ENCODE peak calls at places on chromosomes 16 and 17, in four cellular contexts. One of them, this sample, is unnamed.
A peak's percentile ranks its signal among the peaks of the same experiment; 100 is the strongest.

GRCh38 chr17:10127819-10128375 is 70.5 kb downstream of the GAS7 start:
- DNase-seq in GM23248: peak; percentile 98
- DNase-seq in CD4-positive, CD25-positive, alpha-beta regulatory T cell: no peak
- DNase-seq in tibial artery: peak; percentile 89
- DNase-seq in this sample: peak; percentile 30

GRCh38 chr17:75777243-75777922 is 7.2 kb upstream of the UNK start:
- DNase-seq in GM23248: peak; percentile 41
- DNase-seq in CD4-positive, CD25-positive, alpha-beta regulatory T cell: no peak
- DNase-seq in tibial artery: no peak
- DNase-seq in this sample: no peak

GRCh38 chr17:57576744-57577143 is 168.4 kb downstream of the CCDC182 start:
- DNase-seq in GM23248: no peak
- DNase-seq in CD4-positive, CD25-positive, alpha-beta regulatory T cell: no peak
- DNase-seq in tibial artery: no peak
- DNase-seq in this sample: no peak

GRCh38 chr16:49671325-49671724 is 184.6 kb downstream of the ZNF423 start:
- DNase-seq in GM23248: no peak
- DNase-seq in CD4-positive, CD25-positive, alpha-beta regulatory T cell: no peak
- DNase-seq in tibial artery: no peak
- DNase-seq in this sample: no peak

GRCh38 chr16:51154271-51155171 is 3.5 kb upstream of the SALL1 start:
- DNase-seq in GM23248: no peak
- DNase-seq in CD4-positive, CD25-positive, alpha-beta regulatory T cell: no peak
- DNase-seq in tibial artery: no peak
- DNase-seq in this sample: no peak

GRCh38 chr17:6610011-6610410 is 30.5 kb downstream of the KIAA0753 start:
- DNase-seq in GM23248: no peak
- DNase-seq in CD4-positive, CD25-positive, alpha-beta regulatory T cell: no peak
- DNase-seq in tibial artery: no peak
- DNase-seq in this sample: no peak

GRCh38 chr16:20023190-20023589 is 50.5 kb downstream of the GPR139 start:
- DNase-seq in GM23248: peak; percentile 18
- DNase-seq in CD4-positive, CD25-positive, alpha-beta regulatory T cell: no peak
- DNase-seq in tibial artery: no peak
- DNase-seq in this sample: peak; percentile 55

GRCh38 chr17:50192873-50193274 is 8.6 kb downstream of the COL1A1 start:
- DNase-seq in GM23248: peak; percentile 55
- DNase-seq in CD4-positive, CD25-positive, alpha-beta regulatory T cell: no peak
- DNase-seq in tibial artery: no peak
- DNase-seq in this sample: no peak

GRCh38 chr17:64331946-64332493 is 58.6 kb downstream of the PECAM1 start:
- DNase-seq in GM23248: peak; percentile 43
- DNase-seq in CD4-positive, CD25-positive, alpha-beta regulatory T cell: no peak
- DNase-seq in tibial artery: peak; percentile 82
- DNase-seq in this sample: no peak

GRCh38 chr16:55323637-55324490 is at the start of gene IRX6:
- DNase-seq in GM23248: peak; percentile 53
- DNase-seq in CD4-positive, CD25-positive, alpha-beta regulatory T cell: no peak
- DNase-seq in tibial artery: peak; percentile 60
- DNase-seq in this sample: peak; percentile 47

GRCh38 chr17:78278139-78278741 is 46.8 kb downstream of the TMEM235 start:
- DNase-seq in GM23248: no peak
- DNase-seq in CD4-positive, CD25-positive, alpha-beta regulatory T cell: no peak
- DNase-seq in tibial artery: no peak
- DNase-seq in this sample: no peak

GRCh38 chr16:70578035-70578434 is 54.4 kb downstream of the SF3B3 start:
- DNase-seq in GM23248: peak; percentile 24
- DNase-seq in CD4-positive, CD25-positive, alpha-beta regulatory T cell: no peak
- DNase-seq in tibial artery: no peak
- DNase-seq in this sample: peak; percentile 46

GRCh38 chr17:63189082-63189481 is 223.0 kb downstream of the TANC2 start:
- DNase-seq in GM23248: peak; percentile 86
- DNase-seq in CD4-positive, CD25-positive, alpha-beta regulatory T cell: no peak
- DNase-seq in tibial artery: no peak
- DNase-seq in this sample: no peak

GRCh38 chr17:32303861-32304288 is 38.1 kb downstream of the C17orf75 start:
- DNase-seq in GM23248: no peak
- DNase-seq in CD4-positive, CD25-positive, alpha-beta regulatory T cell: no peak
- DNase-seq in tibial artery: no peak
- DNase-seq in this sample: no peak

GRCh38 chr16:12829096-12829888 is 25.6 kb upstream of the CPPED1 start:
- DNase-seq in GM23248: no peak
- DNase-seq in CD4-positive, CD25-positive, alpha-beta regulatory T cell: no peak
- DNase-seq in tibial artery: no peak
- DNase-seq in this sample: no peak

GRCh38 chr17:39096435-39097158 is 54.8 kb downstream of the PLXDC1 start:
- DNase-seq in GM23248: no peak
- DNase-seq in CD4-positive, CD25-positive, alpha-beta regulatory T cell: peak; percentile 6
- DNase-seq in tibial artery: no peak
- DNase-seq in this sample: no peak

GRCh38 chr16:50553182-50553710 is 5.0 kb downstream of the NKD1 start:
- DNase-seq in GM23248: no peak
- DNase-seq in CD4-positive, CD25-positive, alpha-beta regulatory T cell: no peak
- DNase-seq in tibial artery: no peak
- DNase-seq in this sample: no peak

GRCh38 chr17:7014995-7015586 is 2.7 kb downstream of the RNASEK start:
- DNase-seq in GM23248: peak; percentile 81
- DNase-seq in CD4-positive, CD25-positive, alpha-beta regulatory T cell: peak; percentile 78
- DNase-seq in tibial artery: peak; percentile 75
- DNase-seq in this sample: no peak

GRCh38 chr17:49402706-49403105 is 12.0 kb downstream of the PHB1 start:
- DNase-seq in GM23248: no peak
- DNase-seq in CD4-positive, CD25-positive, alpha-beta regulatory T cell: no peak
- DNase-seq in tibial artery: no peak
- DNase-seq in this sample: peak; percentile 24

GRCh38 chr17:72995008-72995656 is 97.4 kb downstream of the SLC39A11 start:
- DNase-seq in GM23248: no peak
- DNase-seq in CD4-positive, CD25-positive, alpha-beta regulatory T cell: no peak
- DNase-seq in tibial artery: no peak
- DNase-seq in this sample: no peak

GRCh38 chr17:1727258-1727789 is 2.8 kb downstream of the WDR81 start:
- DNase-seq in GM23248: no peak
- DNase-seq in CD4-positive, CD25-positive, alpha-beta regulatory T cell: no peak
- DNase-seq in tibial artery: no peak
- DNase-seq in this sample: no peak

GRCh38 chr16:3022697-3023414 is 886 bp downstream of the HCFC1R1 start:
- DNase-seq in GM23248: peak; percentile 84
- DNase-seq in CD4-positive, CD25-positive, alpha-beta regulatory T cell: no peak
- DNase-seq in tibial artery: peak; percentile 92
- DNase-seq in this sample: peak; percentile 83

GRCh38 chr17:71585540-71585939 is 535.3 kb upstream of the SOX9 start:
- DNase-seq in GM23248: no peak
- DNase-seq in CD4-positive, CD25-positive, alpha-beta regulatory T cell: no peak
- DNase-seq in tibial artery: no peak
- DNase-seq in this sample: no peak

GRCh38 chr17:65370669-65371126 is 190.8 kb downstream of the AXIN2 start:
- DNase-seq in GM23248: no peak
- DNase-seq in CD4-positive, CD25-positive, alpha-beta regulatory T cell: no peak
- DNase-seq in tibial artery: no peak
- DNase-seq in this sample: peak; percentile 23

GRCh38 chr17:57091186-57091618 is 6.2 kb downstream of the AKAP1 start:
- DNase-seq in GM23248: no peak
- DNase-seq in CD4-positive, CD25-positive, alpha-beta regulatory T cell: no peak
- DNase-seq in tibial artery: peak; percentile 94
- DNase-seq in this sample: no peak

GRCh38 chr17:76635039-76635438 is 8.5 kb downstream of the ST6GALNAC1 start:
- DNase-seq in GM23248: peak; percentile 63
- DNase-seq in CD4-positive, CD25-positive, alpha-beta regulatory T cell: no peak
- DNase-seq in tibial artery: no peak
- DNase-seq in this sample: no peak

GRCh38 chr17:18225562-18226283 is at the start of gene LLGL1:
- DNase-seq in GM23248: no peak
- DNase-seq in CD4-positive, CD25-positive, alpha-beta regulatory T cell: no peak
- DNase-seq in tibial artery: peak; percentile 67
- DNase-seq in this sample: peak; percentile 48

GRCh38 chr16:47519996-47520679 is 59.0 kb downstream of the PHKB start:
- DNase-seq in GM23248: no peak
- DNase-seq in CD4-positive, CD25-positive, alpha-beta regulatory T cell: no peak
- DNase-seq in tibial artery: no peak
- DNase-seq in this sample: no peak

GRCh38 chr17:6639651-6640535 is 618 bp downstream of the KIAA0753 start:
- DNase-seq in GM23248: peak; percentile 80
- DNase-seq in CD4-positive, CD25-positive, alpha-beta regulatory T cell: peak; percentile 26
- DNase-seq in tibial artery: peak; percentile 63
- DNase-seq in this sample: peak; percentile 77

GRCh38 chr17:50209472-50210248 is 8.2 kb upstream of the COL1A1 start:
- DNase-seq in GM23248: peak; percentile 100
- DNase-seq in CD4-positive, CD25-positive, alpha-beta regulatory T cell: no peak
- DNase-seq in tibial artery: peak; percentile 95
- DNase-seq in this sample: no peak

GRCh38 chr17:75676461-75676860 is 9.3 kb downstream of the SAP30BP start:
- DNase-seq in GM23248: no peak
- DNase-seq in CD4-positive, CD25-positive, alpha-beta regulatory T cell: no peak
- DNase-seq in tibial artery: no peak
- DNase-seq in this sample: no peak

GRCh38 chr16:84612686-84613085 is 5.2 kb downstream of the COTL1 start:
- DNase-seq in GM23248: no peak
- DNase-seq in CD4-positive, CD25-positive, alpha-beta regulatory T cell: no peak
- DNase-seq in tibial artery: no peak
- DNase-seq in this sample: no peak
- H3K4me1 ChIP-seq in GM23248: peaks cover 9% of the 10 kb centered on the region
- H3K4me1 ChIP-seq in CD4-positive, CD25-positive, alpha-beta regulatory T cell: peaks cover 96% of the 10 kb centered on the region
- H3K4me1 ChIP-seq in tibial artery: peaks cover 23% of the 10 kb centered on the region
- H3K4me1 ChIP-seq in this sample: peaks cover 39% of the 10 kb centered on the region

GRCh38 chr17:14926073-14926472 is 339.1 kb downstream of the PMP22 start:
- DNase-seq in GM23248: no peak
- DNase-seq in CD4-positive, CD25-positive, alpha-beta regulatory T cell: no peak
- DNase-seq in tibial artery: no peak
- DNase-seq in this sample: no peak
- H3K4me1 ChIP-seq in GM23248: no peaks in the 10 kb centered on the region
- H3K4me1 ChIP-seq in CD4-positive, CD25-positive, alpha-beta regulatory T cell: no peaks in the 10 kb centered on the region
- H3K4me1 ChIP-seq in tibial artery: no peaks in the 10 kb centered on the region
- H3K4me1 ChIP-seq in this sample: no peaks in the 10 kb centered on the region

DNA sequence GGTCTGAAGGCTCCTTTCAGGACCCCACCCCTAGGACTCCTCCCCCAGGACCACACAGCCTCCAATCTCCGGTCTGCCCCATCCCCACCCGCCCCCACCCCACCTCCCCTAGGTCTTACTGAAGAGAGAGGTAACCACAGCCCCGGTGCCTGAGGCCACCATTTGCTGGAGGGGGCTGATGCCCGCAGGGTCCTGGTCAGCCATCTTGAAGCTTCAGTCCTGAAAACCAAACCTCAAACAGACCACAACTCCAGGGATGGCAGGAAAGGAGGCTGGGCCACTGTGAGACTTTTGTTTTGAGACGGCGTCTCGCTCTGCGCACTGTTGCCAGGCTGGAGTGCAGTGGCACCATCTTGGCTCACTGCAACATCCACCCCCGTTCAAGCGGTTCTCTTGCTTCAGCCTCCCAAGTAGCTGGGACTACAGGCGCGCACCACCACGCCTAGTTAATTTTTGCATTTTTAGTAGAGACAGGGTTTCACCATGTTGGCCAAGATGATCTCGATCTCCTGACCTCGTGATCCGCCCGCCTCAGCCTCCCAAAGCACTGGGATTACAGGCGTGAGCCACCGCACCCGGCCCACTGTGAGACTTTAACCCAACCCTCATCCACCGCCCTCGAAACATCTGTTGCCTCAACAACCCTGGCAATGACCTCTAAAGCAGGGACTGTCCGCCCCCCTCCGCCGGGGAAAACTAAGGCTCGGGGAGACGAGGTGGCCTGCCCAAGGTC is 1.1 kb downstream of the SLC25A39 start:
- DNase-seq in GM23248: no peak
- DNase-seq in CD4-positive, CD25-positive, alpha-beta regulatory T cell: no peak
- DNase-seq in tibial artery: no peak
- DNase-seq in this sample: no peak
- H3K4me1 ChIP-seq in GM23248: peaks cover 4% of the 10 kb centered on the region
- H3K4me1 ChIP-seq in CD4-positive, CD25-positive, alpha-beta regulatory T cell: peaks cover 18% of the 10 kb centered on the region
- H3K4me1 ChIP-seq in tibial artery: peaks cover 25% of the 10 kb centered on the region
- H3K4me1 ChIP-seq in this sample: peaks cover 37% of the 10 kb centered on the region

DNA sequence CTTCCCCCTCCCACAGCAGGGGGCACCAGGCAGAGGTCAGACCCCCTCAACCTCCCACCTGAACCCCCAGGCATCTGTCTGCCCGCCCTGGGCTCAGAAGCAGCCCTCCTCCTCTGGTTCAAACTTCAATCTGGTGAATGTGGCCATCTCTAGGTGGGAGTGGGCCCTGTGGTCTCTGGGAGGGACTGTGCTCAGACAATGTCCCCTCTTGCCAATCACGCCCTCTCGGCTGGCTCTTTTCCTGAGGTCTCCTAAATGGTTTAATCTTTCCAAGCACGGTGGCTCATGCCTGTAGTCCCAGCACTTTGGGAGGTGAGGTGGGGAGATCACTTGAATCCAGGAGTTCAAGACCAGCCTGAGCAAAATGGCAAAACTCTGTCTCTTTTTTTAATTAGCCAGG is 15.2 kb downstream of the LITAF start:
- DNase-seq in GM23248: no peak
- DNase-seq in CD4-positive, CD25-positive, alpha-beta regulatory T cell: no peak
- DNase-seq in tibial artery: no peak
- DNase-seq in this sample: no peak
- H3K4me1 ChIP-seq in GM23248: no peaks in the 10 kb centered on the region
- H3K4me1 ChIP-seq in CD4-positive, CD25-positive, alpha-beta regulatory T cell: peaks cover 53% of the 10 kb centered on the region
- H3K4me1 ChIP-seq in tibial artery: peaks cover 52% of the 10 kb centered on the region
- H3K4me1 ChIP-seq in this sample: no peaks in the 10 kb centered on the region

GRCh38 chr17:36198831-36199465 is 2.4 kb upstream of the CCL3L1 start:
- DNase-seq in GM23248: no peak
- DNase-seq in CD4-positive, CD25-positive, alpha-beta regulatory T cell: no peak
- DNase-seq in tibial artery: no peak
- DNase-seq in this sample: peak; percentile 39

GRCh38 chr17:36197389-36197708 is 791 bp upstream of the CCL3L1 start:
- DNase-seq in GM23248: no peak
- DNase-seq in CD4-positive, CD25-positive, alpha-beta regulatory T cell: no peak
- DNase-seq in tibial artery: no peak
- DNase-seq in this sample: peak; percentile 49

GRCh38 chr17:36204724-36205500 is 6.0 kb upstream of the CCL4L2 start:
- DNase-seq in GM23248: no peak
- DNase-seq in CD4-positive, CD25-positive, alpha-beta regulatory T cell: no peak
- DNase-seq in tibial artery: no peak
- DNase-seq in this sample: no peak

GRCh38 chr17:36205637-36206458 is 5.0 kb upstream of the CCL4L2 start:
- DNase-seq in GM23248: no peak
- DNase-seq in CD4-positive, CD25-positive, alpha-beta regulatory T cell: no peak
- DNase-seq in tibial artery: no peak
- DNase-seq in this sample: peak; percentile 33

DNA sequence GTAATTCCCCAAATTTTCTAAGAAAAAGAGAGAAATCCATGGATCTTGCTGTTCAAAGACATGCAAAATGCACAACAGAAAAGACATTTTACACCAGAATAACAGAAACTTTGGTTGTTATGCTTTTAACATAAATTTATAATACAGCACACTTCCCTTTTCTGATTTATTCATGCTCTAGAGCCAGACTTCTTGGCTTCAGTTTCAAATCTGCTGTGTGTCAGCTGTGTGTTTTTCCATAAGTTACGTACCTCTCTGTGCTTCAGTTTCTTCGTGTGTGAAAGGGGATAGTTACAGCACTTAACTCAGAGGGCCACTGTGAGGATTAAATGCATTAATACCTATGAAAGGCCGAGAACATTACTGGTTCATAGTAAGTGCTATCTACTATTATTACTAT is 6.8 kb upstream of the CCL3L1 start:
- DNase-seq in GM23248: no peak
- DNase-seq in CD4-positive, CD25-positive, alpha-beta regulatory T cell: no peak
- DNase-seq in tibial artery: no peak
- DNase-seq in this sample: peak; percentile 50
- H3K4me1 ChIP-seq in GM23248: no peaks in the 10 kb centered on the region
- H3K4me1 ChIP-seq in CD4-positive, CD25-positive, alpha-beta regulatory T cell: no peaks in the 10 kb centered on the region
- H3K4me1 ChIP-seq in tibial artery: no peaks in the 10 kb centered on the region
- H3K4me1 ChIP-seq in this sample: peaks cover 64% of the 10 kb centered on the region